ENCODE peak calls at places on chromosomes 6 and 20, in four cellular contexts. Z, Y, I and J are unnamed samples. For H3K36me3, the result is how much of the 10 kb centered on the place peaks cover.

GRCh38 chr20:24806896-24807676 is 142.0 kb upstream of the CST7 start:
- DNase-seq in Y (no peak), Z (no peak), I (no peak), J (no peak)

GRCh38 chr6:71727632-71728294 is 158.6 kb upstream of the RIMS1 start:
- DNase-seq in Z (no peak), I (no peak), Y (no peak), J (no peak)

GRCh38 chr20:44746367-44747165 is 901 bp downstream of the KCNK15 start:
- DNase-seq in I (no peak), Y (no peak), Z (no peak), J (peak)

GRCh38 chr20:17556842-17557674 is 12.8 kb upstream of the DSTN start:
- DNase-seq in Y (no peak), Z (peak), I (no peak), J (peak)

GRCh38 chr6:90068264-90068663 is 174.0 kb downstream of the GJA10 start:
- DNase-seq in Y (peak), I (no peak), Z (peak), J (no peak)

GRCh38 chr20:61682998-61683681 is 382.5 kb downstream of the TAF4 start:
- DNase-seq in Z (no peak), Y (no peak), I (no peak), J (peak)

GRCh38 chr6:90294989-90295853 is 1.4 kb downstream of the BACH2 start:
- DNase-seq in I (no peak), Y (no peak), Z (no peak), J (peak)

GRCh38 chr20:10169752-10170151 is 48.9 kb upstream of the SNAP25 start:
- DNase-seq in Y (no peak), Z (no peak), I (no peak), J (no peak)

GRCh38 chr6:5782783-5783567 is 223.8 kb downstream of the NRN1 start:
- DNase-seq in Y (no peak), I (no peak), Z (peak), J (no peak)

GRCh38 chr6:42694586-42694985 is 27.8 kb downstream of the PRPH2 start:
- DNase-seq in I (no peak), Z (no peak), Y (no peak), J (no peak)

GRCh38 chr6:35742842-35743241 is 6.0 kb downstream of the ARMC12 start:
- DNase-seq in Y (no peak), I (no peak), Z (no peak), J (no peak)

GRCh38 chr6:10441004-10441654 is 26.3 kb upstream of the TFAP2A start:
- DNase-seq in I (no peak), Z (peak), Y (peak), J (no peak)

GRCh38 chr20:16385462-16385861 is 187.8 kb downstream of the KIF16B start:
- DNase-seq in Z (no peak), Y (no peak), I (no peak), J (no peak)

GRCh38 chr20:44279228-44279627 is 31.8 kb downstream of the FITM2 start:
- DNase-seq in Z (peak), I (no peak), Y (no peak), J (no peak)

GRCh38 chr6:16769131-16769985 is 8.1 kb upstream of the ATXN1 start:
- DNase-seq in Z (peak), Y (peak), I (no peak), J (no peak)

GRCh38 chr6:14618759-14619418 is 501.3 kb downstream of the CD83 start:
- DNase-seq in I (no peak), Z (no peak), Y (no peak), J (no peak)

GRCh38 chr6:43142101-43142500 is 29.0 kb upstream of the SRF start:
- DNase-seq in I (no peak), Y (no peak), Z (no peak), J (no peak)

GRCh38 chr20:41165001-41165882 is 27.9 kb downstream of the PLCG1 start:
- DNase-seq in Y (no peak), Z (no peak), I (no peak), J (peak)

GRCh38 chr20:57432874-57433491 is 41.8 kb downstream of the RBM38 start:
- DNase-seq in Y (no peak), I (no peak), Z (no peak), J (no peak)

GRCh38 chr6:134706806-134707205 is 243.1 kb downstream of the ALDH8A1 start:
- DNase-seq in I (no peak), Z (peak), Y (no peak), J (no peak)

GRCh38 chr6:134063966-134064445 is 11.6 kb upstream of the SLC2A12 start:
- DNase-seq in I (peak), Z (peak), Y (peak), J (no peak)

GRCh38 chr6:166615059-166615770 is 11.8 kb downstream of the RPS6KA2 start:
- DNase-seq in Y (no peak), I (no peak), Z (peak), J (peak)

GRCh38 chr6:154888426-154888825 is 106.7 kb upstream of the TIAM2 start:
- DNase-seq in Z (no peak), I (no peak), Y (no peak), J (no peak)

GRCh38 chr20:54292186-54292585 is 84.3 kb downstream of the PFDN4 start:
- DNase-seq in Y (no peak), I (no peak), Z (peak), J (no peak)

GRCh38 chr6:24719125-24719931 is at the start of gene C6orf62:
- DNase-seq in Y (no peak), Z (peak), I (peak), J (peak)

GRCh38 chr20:12093062-12093796 is 175.5 kb downstream of the BTBD3 start:
- DNase-seq in Y (no peak), I (no peak), Z (no peak), J (no peak)

GRCh38 chr6:151209071-151209831 is 30.5 kb upstream of the AKAP12 start:
- DNase-seq in Y (peak), Z (peak), I (no peak), J (no peak)

GRCh38 chr20:25042531-25043498 is 15.1 kb downstream of the ACSS1 start:
- DNase-seq in Y (no peak), I (no peak), Z (no peak), J (peak)

GRCh38 chr6:159257846-159258245 is 88.6 kb downstream of the FNDC1 start:
- DNase-seq in Z (peak), Y (no peak), I (no peak), J (no peak)

GRCh38 chr20:39048000-39048696 is 86.0 kb downstream of the DHX35 start:
- DNase-seq in I (peak), Y (peak), Z (peak), J (peak)

GRCh38 chr20:58543274-58543673 is 28.1 kb upstream of the APCDD1L start:
- DNase-seq in Y (no peak), I (no peak), Z (no peak), J (no peak)

GRCh38 chr6:111358454-111358853 is 124.6 kb downstream of the REV3L start:
- DNase-seq in Z (peak), I (no peak), Y (no peak), J (no peak)

GRCh38 chr20:17505664-17506517 is 25.3 kb downstream of the BFSP1 start:
- DNase-seq in I (no peak), Y (no peak), Z (peak), J (peak)

GRCh38 chr6:33481192-33481591 is 26.8 kb downstream of the ZBTB9 start:
- DNase-seq in Z (no peak), Y (peak), I (no peak), J (no peak)

GRCh38 chr6:84019171-84019570 is 14.4 kb upstream of the MRAP2 start:
- DNase-seq in Z (no peak), I (no peak), Y (no peak), J (no peak)

DNA sequence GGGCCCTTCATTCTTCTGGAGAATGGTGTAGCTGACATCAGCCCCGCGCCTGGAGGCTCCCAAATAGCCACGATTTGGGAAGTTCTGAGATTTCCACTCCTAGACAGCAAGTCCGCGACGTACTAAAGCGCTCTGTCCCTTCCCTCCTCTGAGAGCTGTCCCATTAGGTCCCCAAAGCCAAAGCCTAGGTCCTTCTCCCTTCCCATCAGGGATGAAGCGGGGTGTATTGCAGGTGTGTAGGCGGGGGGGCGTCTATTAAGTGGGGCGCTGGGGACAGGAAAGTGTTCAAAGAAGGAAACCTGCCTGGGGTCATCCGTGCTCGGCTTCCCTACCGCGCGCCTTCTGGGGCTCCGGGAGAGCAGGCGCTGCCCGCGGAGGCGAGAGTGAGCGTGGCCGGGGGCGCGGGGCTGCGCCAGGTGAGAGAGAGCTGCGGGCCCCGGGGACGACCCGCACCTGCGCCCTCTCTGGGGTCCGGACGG is 595 bp downstream of the MOXD1 start:
- DNase-seq in I (peak), Y (no peak), Z (no peak), J (no peak)
- H3K9ac ChIP-seq in I (peak), Y (no peak), Z (peak), J (no peak)

GRCh38 chr6:158110986-158111385 is 57.1 kb downstream of the SERAC1 start:
- DNase-seq in Z (no peak), I (no peak), Y (no peak), J (no peak)
- H3K36me3 ChIP-seq in Z (under half), I (half or more), Y (under half), J (under half)

GRCh38 chr20:22389836-22390542 is 194.4 kb downstream of the FOXA2 start:
- DNase-seq in Z (peak), Y (peak), I (no peak), J (peak)
- H3K9ac ChIP-seq in Z (no peak), Y (peak), I (no peak), J (no peak)

GRCh38 chr20:13799974-13800373 is 15.1 kb downstream of the NDUFAF5 start:
- DNase-seq in I (no peak), Y (no peak), Z (no peak), J (no peak)
- H3K36me3 ChIP-seq in I (half or more), Y (half or more), Z (half or more), J (under half)

GRCh38 chr6:22929228-22929627 is 359.9 kb downstream of the HDGFL1 start:
- DNase-seq in Z (no peak), I (no peak), Y (no peak), J (no peak)
- H3K9ac ChIP-seq in Z (no peak), I (no peak), Y (no peak), J (no peak)

DNA sequence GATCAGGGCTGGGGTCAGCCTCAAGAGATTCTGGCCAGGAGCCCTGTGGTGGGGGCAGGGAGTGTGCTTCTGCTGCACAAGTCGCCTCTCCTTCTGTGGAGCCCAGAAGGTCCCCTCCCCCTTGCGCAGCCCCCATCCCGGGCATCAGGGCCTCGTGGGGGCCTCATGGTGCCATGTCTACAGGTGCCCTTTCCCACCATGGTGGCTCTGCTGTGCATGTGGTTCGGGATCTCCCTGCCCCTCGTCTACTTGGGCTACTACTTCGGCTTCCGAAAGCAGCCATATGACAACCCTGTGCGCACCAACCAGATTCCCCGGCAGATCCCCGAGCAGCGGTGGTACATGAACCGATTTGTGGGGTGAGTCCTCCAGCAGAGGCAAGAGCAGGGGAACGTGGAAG is 48.1 kb downstream of the TM9SF4 start:
- DNase-seq in I (no peak), Z (no peak), Y (no peak), J (no peak)
- H3K36me3 ChIP-seq in I (half or more), Z (under half), Y (under half), J (under half)